ENCODE peak calls at places on chromosomes 7 and 10, in seven cellular contexts. X is cardiac muscle cell, P is MCF 10A, N is heart right ventricle, L is endodermal cell, M is astrocyte, H is adrenal gland. I is an unnamed sample.

GRCh38 chr7:33901199-33901598 is 4.1 kb upstream of the BMPER start:
- DNase-seq in H (no peak), L (no peak), P (no peak), N (no peak), M (peak), X (no peak), I (no peak)

GRCh38 chr10:23918839-23919238 is 290.1 kb upstream of the KIAA1217 start:
- DNase-seq in M (no peak), H (no peak), L (peak), N (no peak), X (no peak), P (peak), I (no peak)

GRCh38 chr10:31157125-31157983 is 125.7 kb upstream of the ZNF438 start:
- DNase-seq in M (peak), N (peak), X (peak), H (peak), P (no peak), L (no peak), I (peak)

GRCh38 chr10:117736655-117737054 is 194.1 kb downstream of the EMX2 start:
- DNase-seq in N (no peak), P (peak), L (peak), H (peak), X (no peak), M (no peak), I (no peak)

GRCh38 chr7:126803060-126803665 is 449.6 kb downstream of the GRM8 start:
- DNase-seq in P (peak), H (peak), L (peak), N (no peak), X (peak), M (peak), I (no peak)

GRCh38 chr7:139651308-139651707 is 126.5 kb downstream of the HIPK2 start:
- DNase-seq in M (no peak), P (peak), X (no peak), L (no peak), N (no peak), H (no peak), I (no peak)

GRCh38 chr10:110212119-110213006 is 5.0 kb downstream of the MXI1 start:
- DNase-seq in X (no peak), L (no peak), P (no peak), H (peak), M (no peak), N (no peak), I (no peak)

GRCh38 chr10:119657725-119658124 is 6.5 kb downstream of the BAG3 start:
- DNase-seq in M (no peak), N (no peak), X (no peak), P (no peak), L (no peak), H (peak), I (no peak)

GRCh38 chr7:1679966-1680730 is 10.1 kb downstream of the ELFN1 start:
- DNase-seq in P (no peak), H (peak), X (no peak), L (peak), N (no peak), M (no peak), I (peak)

GRCh38 chr10:6133331-6134098 is 44.7 kb downstream of the RBM17 start:
- DNase-seq in P (no peak), L (no peak), X (no peak), N (no peak), M (peak), H (no peak), I (no peak)

GRCh38 chr10:78510566-78511323 is 477.1 kb downstream of the RPS24 start:
- DNase-seq in X (no peak), M (no peak), H (no peak), L (no peak), P (no peak), N (peak), I (no peak)

GRCh38 chr7:92925876-92926696 is 89.7 kb upstream of the CDK6 start:
- DNase-seq in L (peak), M (no peak), N (no peak), P (no peak), H (no peak), X (peak), I (no peak)

GRCh38 chr7:110852156-110852858 is 238.6 kb upstream of the LRRN3 start:
- DNase-seq in H (no peak), L (no peak), P (no peak), N (no peak), M (no peak), X (no peak), I (no peak)

GRCh38 chr10:17075510-17075909 is 54.1 kb downstream of the CUBN start:
- DNase-seq in H (no peak), L (no peak), N (no peak), X (peak), M (peak), P (peak), I (no peak)

GRCh38 chr7:134029-134428 is 58.3 kb upstream of the FAM20C start:
- DNase-seq in X (no peak), M (no peak), H (peak), L (peak), P (no peak), N (no peak), I (no peak)

GRCh38 chr10:61941202-61941651 is 39.7 kb downstream of the ARID5B start:
- DNase-seq in X (no peak), N (no peak), M (no peak), L (no peak), P (no peak), H (no peak), I (no peak)

GRCh38 chr7:7274782-7275181 is 92.4 kb downstream of the C1GALT1 start:
- DNase-seq in X (no peak), L (no peak), P (peak), H (no peak), N (no peak), M (no peak), I (no peak)

GRCh38 chr7:48171190-48171589 is at the start of gene ABCA13:
- DNase-seq in L (no peak), M (no peak), H (no peak), X (no peak), N (no peak), P (peak), I (no peak)

GRCh38 chr7:125316451-125316850 is 386.8 kb upstream of the POT1 start:
- DNase-seq in N (no peak), P (peak), H (peak), M (no peak), L (peak), X (peak), I (no peak)

GRCh38 chr10:120012133-120012405 is 119.5 kb downstream of the SEC23IP start:
- DNase-seq in X (no peak), M (no peak), P (no peak), H (no peak), L (no peak), N (no peak), I (no peak)

GRCh38 chr10:32167450-32167849 is 111.2 kb upstream of the KIF5B start:
- DNase-seq in N (no peak), X (no peak), P (no peak), M (no peak), H (no peak), L (peak), I (no peak)

GRCh38 chr10:32171213-32171612 is 115.0 kb upstream of the KIF5B start:
- DNase-seq in N (no peak), H (no peak), X (no peak), L (no peak), M (no peak), P (no peak), I (no peak)

GRCh38 chr10:32174349-32174893 is 118.2 kb upstream of the KIF5B start:
- DNase-seq in N (no peak), M (no peak), X (no peak), H (no peak), L (no peak), P (no peak), I (no peak)

GRCh38 chr10:32166365-32166764 is 110.1 kb upstream of the KIF5B start:
- DNase-seq in M (no peak), X (no peak), N (no peak), L (no peak), H (no peak), P (no peak), I (no peak)

GRCh38 chr10:32169556-32169955 is 113.3 kb upstream of the KIF5B start:
- DNase-seq in H (no peak), L (no peak), X (peak), P (no peak), M (no peak), N (no peak), I (no peak)
- TF ChIP-seq CTCF in H (no peak), L (no peak), X (no peak), P (no peak), M (no peak), N (no peak), I (no peak)

GRCh38 chr7:44307301-44307900 is 18.0 kb downstream of the CAMK2B start:
- DNase-seq in N (no peak), P (peak), M (peak), H (peak), X (peak), L (peak), I (no peak)
- TF ChIP-seq CTCF in N (peak), P (peak), M (no peak), H (no peak), X (peak), L (peak), I (peak)

GRCh38 chr7:36154255-36155212 is 1.5 kb downstream of the EEPD1 start:
- DNase-seq in N (peak), H (no peak), M (no peak), P (no peak), L (peak), X (no peak), I (no peak)
- TF ChIP-seq CTCF in N (peak), H (no peak), M (no peak), P (no peak), L (no peak), X (no peak), I (no peak)

GRCh38 chr7:83077328-83077727 is 85.4 kb downstream of the PCLO start:
- DNase-seq in P (no peak), H (no peak), M (peak), X (peak), L (no peak), N (no peak), I (no peak)

DNA sequence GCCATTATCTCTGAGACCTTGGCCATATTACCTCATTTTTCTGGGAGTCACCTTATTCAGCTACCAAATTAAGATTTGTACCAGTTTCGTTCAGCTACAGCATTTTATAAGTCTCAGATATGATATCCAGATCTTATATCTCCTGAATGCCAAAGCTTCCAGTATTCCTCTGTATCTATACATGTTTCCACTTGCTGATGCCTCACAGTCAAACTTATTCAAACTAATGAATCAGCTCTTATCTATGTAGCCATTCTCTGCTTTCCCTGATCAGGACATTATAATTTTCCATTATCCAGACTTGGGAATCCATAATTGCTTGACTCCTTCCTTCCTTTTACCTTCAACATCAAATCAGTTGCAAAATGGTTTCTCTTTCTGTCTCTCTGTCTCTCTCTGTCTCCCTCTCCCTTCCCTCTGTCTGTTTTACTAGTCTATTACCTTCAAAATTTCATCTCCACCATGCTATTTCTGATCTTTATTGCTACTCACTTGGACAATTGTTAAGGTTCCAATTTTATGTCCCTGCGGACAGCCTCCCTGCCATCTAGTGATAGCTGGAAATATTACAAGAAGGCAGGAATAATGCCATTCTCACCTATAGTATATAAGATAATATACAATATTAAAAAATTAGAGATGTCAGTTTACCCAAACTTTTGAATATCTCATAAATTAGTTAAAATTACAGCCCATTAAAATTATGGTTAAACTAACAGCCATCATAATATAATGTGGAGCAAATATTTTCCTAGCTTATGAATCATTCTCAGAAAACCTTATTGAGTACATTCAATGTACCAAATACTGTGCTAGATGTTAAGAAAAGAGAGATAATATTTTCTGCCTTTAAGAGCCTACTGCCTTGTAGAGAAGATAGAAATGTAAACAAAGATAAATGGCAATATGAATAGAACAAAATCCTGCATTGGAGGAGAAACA is 89.8 kb downstream of the PCLO start:
- DNase-seq in H (no peak), L (no peak), M (no peak), N (no peak), X (no peak), P (peak), I (no peak)
- TF ChIP-seq CTCF in H (no peak), L (peak), M (no peak), N (no peak), X (no peak), P (no peak), I (peak)

DNA sequence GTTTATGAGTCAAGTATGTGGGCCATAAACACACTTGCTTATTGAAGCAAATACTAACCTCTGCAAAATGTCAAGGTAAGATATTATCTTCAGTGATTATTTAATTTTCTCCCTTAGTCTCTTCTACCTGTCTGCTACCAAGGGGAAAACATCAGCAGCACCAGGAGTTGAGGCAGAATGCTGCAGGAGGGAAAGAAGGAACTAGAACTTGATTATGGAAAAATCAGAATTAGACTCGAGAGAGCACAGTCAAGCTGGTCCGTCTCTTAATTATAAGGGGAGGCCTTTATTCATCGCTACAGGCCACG is 4.9 kb upstream of the ZFYVE27 start:
- DNase-seq in N (no peak), M (no peak), L (no peak), P (no peak), H (no peak), X (no peak), I (no peak)
- TF ChIP-seq CTCF in N (no peak), M (no peak), L (no peak), P (no peak), H (no peak), X (no peak), I (peak)

GRCh38 chr7:132009778-132010177 is 453.4 kb upstream of the PODXL start:
- DNase-seq in X (peak), L (peak), H (no peak), N (no peak), P (no peak), M (peak), I (no peak)

GRCh38 chr7:131999193-131999592 is 442.8 kb upstream of the PODXL start:
- DNase-seq in N (no peak), P (no peak), M (no peak), X (no peak), L (no peak), H (no peak), I (no peak)

GRCh38 chr7:132002343-132002968 is 446.0 kb upstream of the PODXL start:
- DNase-seq in M (no peak), L (peak), X (no peak), P (peak), H (no peak), N (no peak), I (no peak)

GRCh38 chr7:132001166-132001565 is 444.7 kb upstream of the PODXL start:
- DNase-seq in N (no peak), X (no peak), P (no peak), M (no peak), H (no peak), L (no peak), I (no peak)

GRCh38 chr7:132004528-132004927 is 448.1 kb upstream of the PODXL start:
- DNase-seq in L (peak), M (peak), X (peak), H (peak), N (peak), P (peak), I (no peak)
- TF ChIP-seq CTCF in L (peak), M (no peak), X (peak), H (peak), N (peak), P (no peak), I (peak)

DNA sequence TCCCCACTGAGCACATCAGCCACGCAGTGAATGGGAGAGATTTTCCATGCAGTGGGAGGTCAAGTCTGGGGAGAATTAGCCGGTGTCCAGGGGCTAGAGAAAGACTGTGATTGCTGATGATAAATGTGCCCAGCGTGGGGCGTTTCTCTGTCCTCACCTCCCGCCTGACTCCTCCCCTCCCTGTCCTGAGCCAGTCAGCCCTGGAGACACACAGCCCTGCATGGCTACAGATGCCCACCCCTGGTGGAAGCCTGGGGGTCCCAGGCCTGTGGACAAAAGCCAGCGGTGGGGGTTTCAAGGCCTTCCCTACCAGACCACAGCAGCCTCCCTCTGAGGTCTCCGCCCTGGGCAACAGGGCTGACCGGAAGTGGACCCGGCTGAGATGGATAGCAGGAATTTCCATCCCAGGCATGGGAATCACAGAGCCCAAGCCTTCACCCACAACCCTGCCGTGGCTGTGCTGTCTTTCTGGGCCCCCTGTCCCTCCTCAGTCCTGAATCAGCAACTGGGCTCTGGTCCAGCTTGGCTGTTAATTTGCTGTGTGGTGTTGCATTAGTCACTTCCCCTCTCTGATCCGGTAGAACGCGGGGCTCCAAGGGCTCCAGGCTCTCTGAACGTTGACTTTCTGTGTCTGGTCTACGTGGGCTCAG is 46.8 kb upstream of the SLC29A3 start:
- DNase-seq in M (peak), X (peak), N (no peak), P (peak), H (no peak), L (peak), I (no peak)
- TF ChIP-seq CTCF in M (no peak), X (no peak), N (no peak), P (no peak), H (no peak), L (no peak), I (no peak)

GRCh38 chr7:31819031-31819430 is 132.0 kb downstream of the PPP1R17 start:
- DNase-seq in N (no peak), H (no peak), P (no peak), L (no peak), M (no peak), X (no peak), I (no peak)

GRCh38 chr7:31815796-31816195 is 128.8 kb downstream of the PPP1R17 start:
- DNase-seq in L (no peak), N (no peak), M (peak), P (no peak), H (no peak), X (no peak), I (no peak)

GRCh38 chr7:31816810-31817209 is 129.8 kb downstream of the PPP1R17 start:
- DNase-seq in L (no peak), M (no peak), H (no peak), P (no peak), N (no peak), X (no peak), I (no peak)

GRCh38 chr7:31811650-31812461 is 124.8 kb downstream of the PPP1R17 start:
- DNase-seq in P (peak), N (no peak), X (peak), M (peak), H (peak), L (no peak), I (no peak)

GRCh38 chr7:31814187-31814586 is 127.2 kb downstream of the PPP1R17 start:
- DNase-seq in X (peak), N (no peak), H (no peak), M (no peak), P (peak), L (peak), I (no peak)
- TF ChIP-seq CTCF in X (peak), N (peak), H (no peak), M (peak), P (peak), L (peak), I (peak)

GRCh38 chr7:153523320-153524015 is 528.7 kb upstream of the DPP6 start:
- DNase-seq in H (no peak), N (peak), L (no peak), P (no peak), M (no peak), X (no peak), I (no peak)
- TF ChIP-seq CTCF in H (no peak), N (no peak), L (no peak), P (no peak), M (no peak), X (no peak), I (no peak)

I was measured in chondrocyte.